ENCODE peak calls at places on chromosomes 12 and 14, in seven cellular contexts. H is neuronal stem cell, L is IMR-90, R is H9, U is mesendoderm, G is H1, E is trophoblast cell. I is an unnamed sample.
A peak's percentile ranks its signal among the peaks of the same experiment; 100 is the strongest.

GRCh38 chr14:50835280-50835679 is 4.3 kb upstream of the NIN start:
- DNase-seq in H (no peak), L (peak; percentile 73), R (no peak), U (no peak), G (no peak), E (no peak), I (no peak)

GRCh38 chr14:50347521-50347920 is 35.4 kb downstream of the DMAC2L start:
- DNase-seq in H (no peak), L (peak; percentile 69), R (no peak), U (no peak), G (no peak), E (no peak), I (peak; percentile 56)

GRCh38 chr12:131242741-131243496 is 289.2 kb downstream of the ADGRD1 start:
- DNase-seq in H (no peak), L (no peak), R (peak; percentile 82), U (peak; percentile 88), G (peak; percentile 60), E (no peak), I (no peak)

GRCh38 chr14:85536835-85537195 is 6.9 kb downstream of the FLRT2 start:
- DNase-seq in H (no peak), L (peak; percentile 53), R (no peak), U (no peak), G (no peak), E (no peak), I (peak; percentile 34)

GRCh38 chr12:54033980-54034783 is 1.3 kb downstream of the HOXC5 start:
- DNase-seq in H (no peak), L (no peak), R (no peak), U (no peak), G (no peak), E (no peak), I (peak; percentile 45)

GRCh38 chr14:99590746-99591555 is 13.1 kb downstream of the CCDC85C start:
- DNase-seq in H (no peak), L (peak; percentile 74), R (no peak), U (no peak), G (no peak), E (no peak), I (peak; percentile 67)

GRCh38 chr14:93543766-93544165 is 113.0 kb downstream of the UNC79 start:
- DNase-seq in H (no peak), L (peak; percentile 33), R (no peak), U (no peak), G (no peak), E (no peak), I (peak; percentile 34)

GRCh38 chr12:109740694-109741245 is 27.1 kb downstream of the FAM222A start:
- DNase-seq in H (no peak), L (no peak), R (no peak), U (peak; percentile 58), G (no peak), E (no peak), I (no peak)

GRCh38 chr12:103930787-103931536 is 752 bp downstream of the HSP90B1 start:
- DNase-seq in H (peak; percentile 26), L (peak; percentile 30), R (peak; percentile 32), U (peak; percentile 40), G (no peak), E (peak; percentile 7), I (no peak)

GRCh38 chr12:48812389-48812788 is 5.9 kb upstream of the CACNB3 start:
- DNase-seq in H (no peak), L (no peak), R (no peak), U (no peak), G (no peak), E (no peak), I (peak; percentile 34)

GRCh38 chr12:93946542-93947150 is 201.7 kb upstream of the PLXNC1 start:
- DNase-seq in H (no peak), L (peak; percentile 56), R (no peak), U (peak; percentile 93), G (no peak), E (no peak), I (no peak)

GRCh38 chr12:30106204-30106603 is 322.5 kb upstream of the TMTC1 start:
- DNase-seq in H (no peak), L (no peak), R (no peak), U (no peak), G (no peak), E (no peak), I (no peak)

GRCh38 chr14:73269729-73270651 is 32.7 kb downstream of the PAPLN start:
- DNase-seq in H (no peak), L (peak; percentile 18), R (peak; percentile 59), U (no peak), G (no peak), E (peak; percentile 58), I (peak; percentile 44)

GRCh38 chr14:59343585-59343984 is 121.6 kb downstream of the GPR135 start:
- DNase-seq in H (no peak), L (no peak), R (no peak), U (peak; percentile 33), G (no peak), E (no peak), I (no peak)

GRCh38 chr14:38342803-38343202 is 86.9 kb upstream of the CLEC14A start:
- DNase-seq in H (no peak), L (peak; percentile 96), R (no peak), U (no peak), G (no peak), E (no peak), I (peak; percentile 74)

GRCh38 chr14:44613061-44613712 is 106.1 kb upstream of the FSCB start:
- DNase-seq in H (no peak), L (no peak), R (no peak), U (no peak), G (no peak), E (no peak), I (no peak)

GRCh38 chr14:70448633-70449032 is 3.3 kb upstream of the ADAM21 start:
- DNase-seq in H (no peak), L (peak; percentile 62), R (no peak), U (no peak), G (no peak), E (no peak), I (peak; percentile 80)

GRCh38 chr14:100523131-100523530 is 64.1 kb downstream of the BEGAIN start:
- DNase-seq in H (no peak), L (no peak), R (peak; percentile 26), U (no peak), G (no peak), E (no peak), I (no peak)

GRCh38 chr12:55932546-55932919 is 1.6 kb downstream of the DGKA start:
- DNase-seq in H (no peak), L (peak; percentile 33), R (no peak), U (no peak), G (no peak), E (no peak), I (peak; percentile 52)

GRCh38 chr14:91889477-91890211 is 22.3 kb upstream of the TC2N start:
- DNase-seq in H (no peak), L (no peak), R (no peak), U (no peak), G (no peak), E (no peak), I (no peak)

GRCh38 chr14:100773331-100774163 is 46.9 kb downstream of the DLK1 start:
- DNase-seq in H (no peak), L (no peak), R (peak; percentile 15), U (no peak), G (no peak), E (no peak), I (no peak)

GRCh38 chr14:101113835-101114725 is 210.6 kb upstream of the RTL1 start:
- DNase-seq in H (no peak), L (no peak), R (no peak), U (no peak), G (peak; percentile 33), E (no peak), I (no peak)

GRCh38 chr12:112008918-112009317 is 4.0 kb downstream of the TMEM116 start:
- DNase-seq in H (no peak), L (no peak), R (no peak), U (no peak), G (no peak), E (no peak), I (no peak)

GRCh38 chr12:57430117-57430930 is 519 bp downstream of the R3HDM2 start:
- DNase-seq in H (peak; percentile 31), L (peak; percentile 34), R (peak; percentile 67), U (peak; percentile 35), G (peak; percentile 66), E (peak; percentile 36), I (peak; percentile 63)

GRCh38 chr14:69779088-69779487 is 12.1 kb downstream of the SRSF5 start:
- DNase-seq in H (no peak), L (no peak), R (no peak), U (no peak), G (no peak), E (no peak), I (no peak)

GRCh38 chr12:109959411-109960093 is 36.6 kb downstream of the GIT2 start:
- DNase-seq in H (no peak), L (no peak), R (no peak), U (no peak), G (no peak), E (no peak), I (no peak)

GRCh38 chr12:47903927-47904646 is 707 bp downstream of the VDR start:
- DNase-seq in H (no peak), L (peak; percentile 82), R (peak; percentile 53), U (peak; percentile 35), G (no peak), E (peak; percentile 36), I (peak; percentile 90)

GRCh38 chr12:52946797-52947547 is 1.9 kb upstream of the KRT18 start:
- DNase-seq in H (no peak), L (no peak), R (peak; percentile 47), U (peak; percentile 65), G (no peak), E (no peak), I (peak; percentile 52)
- H2BK120ac ChIP-seq in H (no peak overlapping the region), L (no peak overlapping the region), R (no peak overlapping the region), U (peak overlapping the region; percentile 79), G (peak overlapping the region; percentile 85), E (peak overlapping the region; percentile 99), I (peak overlapping the region; percentile 69)

DNA sequence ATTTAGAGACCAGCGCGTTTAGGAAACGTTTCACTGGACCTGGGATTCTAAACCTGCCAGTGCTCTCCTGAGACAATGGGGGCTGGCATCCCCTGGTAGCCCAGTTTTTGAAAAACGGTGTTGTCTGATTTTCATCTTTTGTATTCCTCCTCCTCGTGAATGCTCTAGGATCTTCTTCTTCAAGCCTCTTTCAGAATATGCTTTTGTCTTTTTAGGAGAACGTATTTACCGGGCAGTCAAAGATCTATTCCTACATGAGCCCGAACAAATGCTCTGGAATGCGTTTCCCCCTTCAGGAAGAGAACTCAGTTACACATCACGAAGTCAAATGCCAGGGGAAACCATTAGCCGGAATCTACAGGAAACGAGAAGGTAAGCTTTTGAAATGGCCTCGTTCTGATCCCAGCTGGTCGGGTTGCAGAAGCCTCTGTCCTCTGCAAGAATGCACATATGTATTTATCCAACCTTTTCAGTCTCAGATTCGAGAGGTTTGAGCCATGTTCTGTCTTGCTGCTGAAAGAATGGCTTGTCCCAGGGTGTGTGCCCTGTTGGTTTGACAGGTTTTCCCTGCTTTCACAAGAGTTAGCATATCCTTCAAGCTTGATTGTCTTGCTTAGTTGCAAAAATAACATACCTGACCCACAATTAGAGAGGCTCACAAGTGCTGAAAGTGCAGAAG is 6.6 kb downstream of the KMT5A start:
- DNase-seq in H (no peak), L (no peak), R (no peak), U (no peak), G (no peak), E (no peak), I (peak; percentile 17)
- H3K27ac ChIP-seq in H (no peak overlapping the region), L (no peak overlapping the region), R (no peak overlapping the region), U (no peak overlapping the region), G (no peak overlapping the region), E (no peak overlapping the region), I (peak overlapping the region; percentile 46)

GRCh38 chr12:108204618-108205017 is 75.5 kb downstream of the WSCD2 start:
- DNase-seq in H (no peak), L (no peak), R (no peak), U (no peak), G (no peak), E (no peak), I (no peak)
- H2BK120ac ChIP-seq in H (no peak overlapping the region), L (no peak overlapping the region), R (no peak overlapping the region), U (no peak overlapping the region), G (no peak overlapping the region), E (no peak overlapping the region), I (no peak overlapping the region)

GRCh38 chr14:32383337-32384009 is 54.4 kb downstream of the AKAP6 start:
- DNase-seq in H (no peak), L (no peak), R (no peak), U (no peak), G (no peak), E (no peak), I (no peak)
- H3K27ac ChIP-seq in H (no peak overlapping the region), L (no peak overlapping the region), R (no peak overlapping the region), U (no peak overlapping the region), G (no peak overlapping the region), E (no peak overlapping the region), I (no peak overlapping the region)